ENCODE peak calls at places on chromosome 7, in seven cellular contexts. Z, A, Q, P, R, E and I are unnamed samples. For H3K4me1, the result is how much of the 10 kb centered on the place peaks cover.

GRCh38 chr7:4406288-4407058 is 275.6 kb upstream of the FOXK1 start:
- DNase-seq in Z (no peak), A (no peak), Q (no peak), P (no peak), R (no peak), E (no peak), I (no peak)

GRCh38 chr7:72493850-72494661 is 81.9 kb upstream of the CALN1 start:
- DNase-seq in Z (no peak), A (peak), Q (peak), P (no peak), R (no peak), E (peak), I (peak)

GRCh38 chr7:94352854-94353253 is 41.8 kb upstream of the COL1A2 start:
- DNase-seq in Z (no peak), A (no peak), Q (no peak), P (no peak), R (no peak), E (no peak), I (no peak)

GRCh38 chr7:100583132-100584045 is 2.5 kb downstream of the LRCH4 start:
- DNase-seq in Z (no peak), A (no peak), Q (peak), P (peak), R (no peak), E (peak), I (peak)

GRCh38 chr7:29866490-29866930 is 60.2 kb downstream of the WIPF3 start:
- DNase-seq in Z (no peak), A (no peak), Q (peak), P (peak), R (no peak), E (peak), I (no peak)

GRCh38 chr7:108246227-108246837 is 116.2 kb upstream of the LAMB4 start:
- DNase-seq in Z (no peak), A (peak), Q (no peak), P (no peak), R (no peak), E (peak), I (peak)

GRCh38 chr7:120394595-120394994 is 121.6 kb downstream of the KCND2 start:
- DNase-seq in Z (no peak), A (no peak), Q (no peak), P (no peak), R (no peak), E (no peak), I (no peak)

GRCh38 chr7:143892527-143893300 is 9.3 kb downstream of the TCAF1 start:
- DNase-seq in Z (no peak), A (peak), Q (no peak), P (no peak), R (no peak), E (peak), I (no peak)

GRCh38 chr7:112266595-112267270 is 60.2 kb downstream of the ZNF277 start:
- DNase-seq in Z (no peak), A (no peak), Q (no peak), P (no peak), R (no peak), E (peak), I (no peak)

GRCh38 chr7:2612445-2613112 is 19.2 kb upstream of the TTYH3 start:
- DNase-seq in Z (no peak), A (peak), Q (no peak), P (no peak), R (no peak), E (no peak), I (no peak)

GRCh38 chr7:5139998-5140397 is 50.0 kb upstream of the WIPI2 start:
- DNase-seq in Z (no peak), A (peak), Q (no peak), P (no peak), R (no peak), E (peak), I (peak)

GRCh38 chr7:2018786-2019692 is 213.7 kb downstream of the MAD1L1 start:
- DNase-seq in Z (no peak), A (no peak), Q (no peak), P (peak), R (no peak), E (peak), I (no peak)

GRCh38 chr7:50728184-50728583 is 54.5 kb downstream of the GRB10 start:
- DNase-seq in Z (no peak), A (no peak), Q (no peak), P (no peak), R (no peak), E (peak), I (no peak)

GRCh38 chr7:152956006-152956405 is 196.5 kb downstream of the ACTR3B start:
- DNase-seq in Z (no peak), A (no peak), Q (no peak), P (no peak), R (no peak), E (no peak), I (no peak)

GRCh38 chr7:5594616-5595544 is 171.2 kb upstream of the TNRC18 start:
- DNase-seq in Z (no peak), A (no peak), Q (no peak), P (no peak), R (no peak), E (peak), I (peak)

GRCh38 chr7:27917774-27918314 is 177.9 kb downstream of the TAX1BP1 start:
- DNase-seq in Z (no peak), A (no peak), Q (no peak), P (no peak), R (no peak), E (peak), I (no peak)

GRCh38 chr7:88789480-88790064 is 6.0 kb downstream of the TEX47 start:
- DNase-seq in Z (no peak), A (peak), Q (no peak), P (no peak), R (no peak), E (peak), I (no peak)

GRCh38 chr7:12917801-12918200 is 230.4 kb downstream of the ARL4A start:
- DNase-seq in Z (no peak), A (no peak), Q (no peak), P (no peak), R (no peak), E (no peak), I (no peak)

GRCh38 chr7:110604885-110605284 is 486.0 kb upstream of the LRRN3 start:
- DNase-seq in Z (no peak), A (no peak), Q (no peak), P (no peak), R (no peak), E (no peak), I (no peak)

GRCh38 chr7:112337177-112337576 is 113.1 kb upstream of the IFRD1 start:
- DNase-seq in Z (no peak), A (no peak), Q (no peak), P (no peak), R (no peak), E (no peak), I (no peak)

GRCh38 chr7:130733866-130734524 is at the start of gene KLF14:
- DNase-seq in Z (peak), A (peak), Q (peak), P (no peak), R (no peak), E (no peak), I (peak)

GRCh38 chr7:128875523-128875948 is 12.9 kb downstream of the ATP6V1F start:
- DNase-seq in Z (no peak), A (no peak), Q (no peak), P (no peak), R (no peak), E (no peak), I (no peak)

GRCh38 chr7:117854186-117854585 is 19.1 kb downstream of the CTTNBP2 start:
- DNase-seq in Z (no peak), A (no peak), Q (no peak), P (no peak), R (no peak), E (no peak), I (no peak)

GRCh38 chr7:20576166-20576660 is 39.3 kb upstream of the ABCB5 start:
- DNase-seq in Z (no peak), A (no peak), Q (no peak), P (no peak), R (no peak), E (no peak), I (no peak)

GRCh38 chr7:7566651-7567611 is at the start of gene MIOS:
- DNase-seq in Z (peak), A (peak), Q (peak), P (peak), R (peak), E (peak), I (peak)

GRCh38 chr7:7181519-7182155 is 707 bp upstream of the C1GALT1 start:
- DNase-seq in Z (peak), A (peak), Q (no peak), P (peak), R (no peak), E (peak), I (peak)

GRCh38 chr7:42993038-42993437 is 60.9 kb downstream of the MRPL32 start:
- DNase-seq in Z (no peak), A (no peak), Q (no peak), P (no peak), R (no peak), E (no peak), I (no peak)

GRCh38 chr7:141156446-141156845 is 82.6 kb downstream of the TMEM178B start:
- DNase-seq in Z (no peak), A (no peak), Q (no peak), P (no peak), R (no peak), E (no peak), I (no peak)

GRCh38 chr7:83739527-83739926 is 90.6 kb upstream of the SEMA3E start:
- DNase-seq in Z (no peak), A (no peak), Q (no peak), P (no peak), R (no peak), E (no peak), I (no peak)

GRCh38 chr7:30186725-30187124 is 51.9 kb downstream of the MTURN start:
- DNase-seq in Z (no peak), A (no peak), Q (no peak), P (no peak), R (no peak), E (no peak), I (no peak)

GRCh38 chr7:33781796-33782195 is 123.5 kb upstream of the BMPER start:
- DNase-seq in Z (no peak), A (no peak), Q (no peak), P (no peak), R (no peak), E (no peak), I (no peak)

GRCh38 chr7:115097175-115097671 is 175.3 kb downstream of the MDFIC start:
- DNase-seq in Z (no peak), A (peak), Q (no peak), P (no peak), R (no peak), E (peak), I (no peak)

GRCh38 chr7:136009488-136010079 is 32.4 kb upstream of the MTPN start:
- DNase-seq in Z (no peak), A (peak), Q (no peak), P (no peak), R (no peak), E (peak), I (no peak)

GRCh38 chr7:75725306-75725705 is 13.4 kb downstream of the HIP1 start:
- DNase-seq in Z (no peak), A (no peak), Q (no peak), P (no peak), R (no peak), E (no peak), I (no peak)

GRCh38 chr7:148303295-148304013 is 287.1 kb upstream of the C7orf33 start:
- DNase-seq in Z (peak), A (no peak), Q (peak), P (peak), R (peak), E (no peak), I (peak)

GRCh38 chr7:17879075-17879661 is 61.1 kb downstream of the SNX13 start:
- DNase-seq in Z (no peak), A (no peak), Q (no peak), P (no peak), R (no peak), E (no peak), I (no peak)

GRCh38 chr7:157638563-157638962 is 301.8 kb downstream of the DNAJB6 start:
- DNase-seq in Z (no peak), A (no peak), Q (no peak), P (no peak), R (no peak), E (no peak), I (no peak)

DNA sequence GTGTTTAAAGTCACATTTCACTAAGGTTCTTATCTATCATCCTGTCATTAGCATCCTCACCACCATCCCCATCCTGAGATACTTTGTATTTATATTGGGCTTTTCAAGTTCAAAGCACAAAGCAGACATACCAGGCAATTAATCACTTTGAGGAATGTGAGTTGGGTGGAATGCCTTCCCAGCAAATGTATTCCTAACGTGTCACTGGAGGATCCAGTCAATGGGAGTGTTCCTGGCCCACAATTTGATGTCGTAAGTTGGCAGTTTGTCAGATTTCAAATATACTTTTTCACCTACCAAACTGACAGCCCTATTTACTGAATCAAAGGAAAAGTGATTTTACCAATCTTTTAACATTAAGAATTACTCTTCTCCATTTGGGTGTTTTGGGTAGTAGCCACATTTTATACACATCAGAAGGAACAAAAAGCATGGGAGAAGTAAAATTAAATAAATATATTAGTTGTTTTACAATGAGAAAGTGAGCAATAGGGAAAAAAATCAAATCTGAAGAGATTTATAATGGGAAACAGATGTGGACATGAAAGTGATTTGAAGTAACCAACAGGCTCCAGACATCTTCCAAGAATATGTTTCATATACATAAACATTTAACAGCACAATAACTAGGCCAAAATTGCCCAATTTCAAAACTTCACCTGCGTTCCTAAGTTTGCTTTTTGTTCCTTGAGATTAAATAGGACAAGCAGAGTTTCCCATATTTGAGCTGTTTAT is 222.9 kb downstream of the MTERF1 start:
- DNase-seq in Z (no peak), A (no peak), Q (no peak), P (no peak), R (no peak), E (no peak), I (no peak)
- TF ChIP-seq POLR2A in Z (no peak), A (no peak), Q (no peak), P (no peak), R (no peak), E (no peak), I (no peak)

GRCh38 chr7:55122263-55122662 is 103.4 kb downstream of the EGFR start:
- DNase-seq in Z (no peak), A (no peak), Q (no peak), P (no peak), R (no peak), E (no peak), I (no peak)
- H3K4me1 ChIP-seq in Z (under half), A (under half), Q (under half), P (under half), R (under half), E (under half), I (under half)

DNA sequence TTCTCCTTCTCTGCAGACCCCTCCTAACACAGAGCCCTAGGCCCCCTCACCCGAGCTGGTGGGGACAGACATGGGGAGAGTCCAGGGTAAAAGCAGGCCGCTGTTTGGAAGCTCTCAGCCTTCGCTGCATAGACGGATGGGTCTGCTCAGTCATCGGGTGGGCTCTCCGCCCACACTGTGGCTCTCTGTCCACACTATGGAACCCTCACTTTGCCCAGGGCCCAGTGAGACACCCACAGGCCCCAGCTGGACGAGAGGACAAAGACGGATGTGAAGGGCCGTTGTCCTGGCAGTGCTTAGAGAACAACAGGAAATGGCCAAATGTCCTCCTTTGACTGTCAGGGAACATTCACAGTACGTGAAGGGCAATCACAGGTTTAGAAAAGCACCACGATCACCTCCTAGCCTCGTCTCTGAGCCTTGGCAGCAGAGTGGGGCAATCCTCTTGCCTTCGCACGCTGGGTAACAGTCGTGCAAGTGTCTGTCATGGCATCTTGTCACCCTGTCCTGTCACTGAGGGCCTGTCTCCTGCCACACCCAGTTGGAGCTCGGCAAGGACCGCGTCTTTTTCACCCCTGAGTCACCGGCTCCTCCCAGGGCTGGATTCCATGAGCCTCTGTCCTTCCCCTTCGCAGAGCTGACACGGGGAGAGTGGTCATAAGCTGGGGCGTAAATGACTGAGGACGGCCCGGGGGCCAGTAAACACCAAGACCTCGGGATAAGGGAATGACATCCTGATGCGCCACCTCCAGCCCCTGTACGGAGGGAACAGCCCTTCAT is 80.6 kb downstream of the PRKAG2 start:
- DNase-seq in Z (no peak), A (peak), Q (no peak), P (peak), R (no peak), E (peak), I (peak)
- TF ChIP-seq POLR2A in Z (no peak), A (no peak), Q (no peak), P (no peak), R (no peak), E (no peak), I (no peak)

GRCh38 chr7:44630791-44631457 is 24.5 kb downstream of the OGDH start:
- DNase-seq in Z (no peak), A (no peak), Q (no peak), P (no peak), R (no peak), E (no peak), I (no peak)
- H3K4me1 ChIP-seq in Z (under half), A (under half), Q (half or more), P (half or more), R (under half), E (under half), I (half or more)

GRCh38 chr7:926061-927030 is 28.1 kb downstream of the ADAP1 start:
- DNase-seq in Z (no peak), A (no peak), Q (peak), P (peak), R (peak), E (no peak), I (no peak)
- TF ChIP-seq POLR2A in Z (no peak), A (no peak), Q (no peak), P (no peak), R (no peak), E (no peak), I (peak)

GRCh38 chr7:36739351-36739750 is 15.1 kb upstream of the AOAH start:
- DNase-seq in Z (no peak), A (no peak), Q (no peak), P (no peak), R (no peak), E (no peak), I (no peak)
- H3K4me1 ChIP-seq in Z (under half), A (under half), Q (under half), P (under half), R (under half), E (under half), I (under half)

DNA sequence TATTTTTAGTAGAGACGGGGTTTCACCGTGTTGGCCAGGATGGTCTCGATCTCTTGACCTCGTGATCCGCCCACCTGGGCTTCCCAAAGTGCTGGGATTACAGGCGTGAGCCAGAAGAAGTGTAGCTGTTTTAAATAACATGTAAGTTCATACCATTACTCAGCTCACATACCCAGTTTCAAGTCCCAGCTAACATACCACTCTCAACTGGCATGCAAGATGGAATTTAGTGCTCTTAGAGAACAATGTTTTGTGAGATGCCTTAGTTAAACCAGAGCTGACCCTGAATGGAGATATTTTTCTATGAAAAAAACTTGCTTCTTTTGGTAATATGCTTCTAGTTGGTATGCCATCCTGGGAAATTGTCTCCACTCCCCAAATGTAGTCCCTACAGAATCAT is 37.3 kb downstream of the HBP1 start:
- DNase-seq in Z (no peak), A (no peak), Q (no peak), P (no peak), R (no peak), E (no peak), I (no peak)
- TF ChIP-seq POLR2A in Z (no peak), A (no peak), Q (no peak), P (no peak), R (no peak), E (no peak), I (no peak)

DNA sequence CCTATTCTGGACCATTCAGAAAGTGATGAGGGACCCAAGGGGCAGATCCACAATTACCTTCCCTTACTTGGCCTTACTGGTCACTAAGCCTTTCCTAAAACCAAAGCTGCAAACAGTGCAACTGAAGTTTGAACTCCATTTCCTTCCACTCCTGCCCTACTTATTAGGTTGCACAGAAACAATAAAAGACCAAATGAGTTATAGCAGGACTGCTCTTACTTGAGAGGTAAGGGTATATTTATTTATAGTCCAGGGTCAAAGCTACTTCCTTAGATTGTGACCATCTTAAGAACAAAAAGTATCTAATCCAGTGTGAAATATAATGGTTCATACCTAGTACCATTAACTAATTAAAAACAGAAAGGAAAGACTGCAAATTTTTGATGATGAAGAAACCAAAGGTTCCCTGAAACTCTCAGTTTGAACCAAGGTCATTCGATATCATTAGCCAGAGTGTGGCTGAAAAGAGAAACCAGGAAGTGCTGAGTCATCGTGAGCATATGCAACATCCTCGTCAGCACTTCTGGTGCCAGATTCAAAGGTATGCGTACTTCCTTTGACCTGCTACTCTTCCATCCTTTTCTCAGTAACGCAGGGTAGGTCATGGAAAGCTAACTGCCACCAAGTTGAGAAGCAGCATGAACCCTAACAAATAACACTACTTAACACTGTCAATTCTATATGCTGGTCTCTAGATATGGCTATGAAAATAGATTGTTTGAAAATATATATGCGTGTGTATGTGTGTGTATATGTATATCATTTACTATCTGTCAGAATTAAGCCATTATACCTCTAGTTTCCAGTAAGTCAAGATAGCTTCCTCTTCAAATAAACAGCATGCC is 26.8 kb downstream of the CDK6 start:
- DNase-seq in Z (peak), A (peak), Q (no peak), P (no peak), R (no peak), E (peak), I (peak)
- H3K4me1 ChIP-seq in Z (under half), A (under half), Q (under half), P (under half), R (under half), E (under half), I (under half)